ENCODE peak calls at places on chromosomes 2 and 18, in nine cellular contexts. One of them, this sample, is unnamed.

GRCh38 chr2:224870341-224870740 is 154.2 kb upstream of the CCDC195 start:
- DNase-seq in cardiac fibroblast: peak; percentile 43
- DNase-seq in lung: no peak
- DNase-seq in spleen: no peak
- DNase-seq in astrocyte of the spinal cord: peak; percentile 24
- DNase-seq in tibial artery: no peak
- DNase-seq in dorsolateral prefrontal cortex: no peak
- DNase-seq in PC-9: no peak
- DNase-seq in fibroblast of lung: peak; percentile 35
- DNase-seq in this sample: no peak

GRCh38 chr2:238816296-238816695 is 31.6 kb upstream of the TWIST2 start:
- DNase-seq in cardiac fibroblast: no peak
- DNase-seq in lung: no peak
- DNase-seq in spleen: no peak
- DNase-seq in astrocyte of the spinal cord: no peak
- DNase-seq in tibial artery: no peak
- DNase-seq in dorsolateral prefrontal cortex: no peak
- DNase-seq in PC-9: no peak
- DNase-seq in fibroblast of lung: no peak
- DNase-seq in this sample: no peak

GRCh38 chr2:105929506-105929905 is 184.8 kb downstream of the NCK2 start:
- DNase-seq in cardiac fibroblast: peak; percentile 25
- DNase-seq in lung: no peak
- DNase-seq in spleen: no peak
- DNase-seq in astrocyte of the spinal cord: no peak
- DNase-seq in tibial artery: no peak
- DNase-seq in dorsolateral prefrontal cortex: no peak
- DNase-seq in PC-9: no peak
- DNase-seq in fibroblast of lung: peak; percentile 5
- DNase-seq in this sample: no peak

GRCh38 chr2:177165103-177165583 is 47.5 kb upstream of the HNRNPA3 start:
- DNase-seq in cardiac fibroblast: peak; percentile 67
- DNase-seq in lung: no peak
- DNase-seq in spleen: no peak
- DNase-seq in astrocyte of the spinal cord: peak; percentile 64
- DNase-seq in tibial artery: peak; percentile 77
- DNase-seq in dorsolateral prefrontal cortex: no peak
- DNase-seq in PC-9: peak; percentile 31
- DNase-seq in fibroblast of lung: peak; percentile 49
- DNase-seq in this sample: no peak

GRCh38 chr2:10242451-10242850 is 60.3 kb upstream of the HPCAL1 start:
- DNase-seq in cardiac fibroblast: no peak
- DNase-seq in lung: no peak
- DNase-seq in spleen: peak; percentile 59
- DNase-seq in astrocyte of the spinal cord: no peak
- DNase-seq in tibial artery: peak; percentile 27
- DNase-seq in dorsolateral prefrontal cortex: no peak
- DNase-seq in PC-9: no peak
- DNase-seq in fibroblast of lung: no peak
- DNase-seq in this sample: no peak

GRCh38 chr2:27497288-27497627 is 619 bp downstream of the GCKR start:
- DNase-seq in cardiac fibroblast: no peak
- DNase-seq in lung: no peak
- DNase-seq in spleen: no peak
- DNase-seq in astrocyte of the spinal cord: no peak
- DNase-seq in tibial artery: no peak
- DNase-seq in dorsolateral prefrontal cortex: no peak
- DNase-seq in PC-9: no peak
- DNase-seq in fibroblast of lung: no peak
- DNase-seq in this sample: no peak

GRCh38 chr18:58378411-58378820 is 250.5 kb downstream of the ALPK2 start:
- DNase-seq in cardiac fibroblast: no peak
- DNase-seq in lung: no peak
- DNase-seq in spleen: no peak
- DNase-seq in astrocyte of the spinal cord: no peak
- DNase-seq in tibial artery: no peak
- DNase-seq in dorsolateral prefrontal cortex: no peak
- DNase-seq in PC-9: no peak
- DNase-seq in fibroblast of lung: no peak
- DNase-seq in this sample: no peak

GRCh38 chr2:129905664-129906081 is 73.8 kb upstream of the RAB6C start:
- DNase-seq in cardiac fibroblast: no peak
- DNase-seq in lung: no peak
- DNase-seq in spleen: no peak
- DNase-seq in astrocyte of the spinal cord: no peak
- DNase-seq in tibial artery: no peak
- DNase-seq in dorsolateral prefrontal cortex: no peak
- DNase-seq in PC-9: no peak
- DNase-seq in fibroblast of lung: no peak
- DNase-seq in this sample: no peak

GRCh38 chr2:157172239-157172638 is 85.3 kb upstream of the GALNT5 start:
- DNase-seq in cardiac fibroblast: peak; percentile 72
- DNase-seq in lung: no peak
- DNase-seq in spleen: no peak
- DNase-seq in astrocyte of the spinal cord: no peak
- DNase-seq in tibial artery: no peak
- DNase-seq in dorsolateral prefrontal cortex: no peak
- DNase-seq in PC-9: no peak
- DNase-seq in fibroblast of lung: peak; percentile 63
- DNase-seq in this sample: no peak

GRCh38 chr18:135045-135444 is 23.3 kb upstream of the USP14 start:
- DNase-seq in cardiac fibroblast: no peak
- DNase-seq in lung: no peak
- DNase-seq in spleen: no peak
- DNase-seq in astrocyte of the spinal cord: no peak
- DNase-seq in tibial artery: no peak
- DNase-seq in dorsolateral prefrontal cortex: no peak
- DNase-seq in PC-9: no peak
- DNase-seq in fibroblast of lung: no peak
- DNase-seq in this sample: no peak

GRCh38 chr2:120669121-120669952 is 66.3 kb upstream of the GLI2 start:
- DNase-seq in cardiac fibroblast: peak; percentile 31
- DNase-seq in lung: peak; percentile 63
- DNase-seq in spleen: no peak
- DNase-seq in astrocyte of the spinal cord: no peak
- DNase-seq in tibial artery: no peak
- DNase-seq in dorsolateral prefrontal cortex: no peak
- DNase-seq in PC-9: peak; percentile 87
- DNase-seq in fibroblast of lung: peak; percentile 71
- DNase-seq in this sample: peak; percentile 25

GRCh38 chr18:52287151-52287550 is 52.8 kb upstream of the DCC start:
- DNase-seq in cardiac fibroblast: no peak
- DNase-seq in lung: no peak
- DNase-seq in spleen: no peak
- DNase-seq in astrocyte of the spinal cord: peak; percentile 76
- DNase-seq in tibial artery: no peak
- DNase-seq in dorsolateral prefrontal cortex: no peak
- DNase-seq in PC-9: no peak
- DNase-seq in fibroblast of lung: peak; percentile 58
- DNase-seq in this sample: no peak

GRCh38 chr2:46072146-46072820 is 224.9 kb upstream of the EPAS1 start:
- DNase-seq in cardiac fibroblast: peak; percentile 38
- DNase-seq in lung: no peak
- DNase-seq in spleen: no peak
- DNase-seq in astrocyte of the spinal cord: peak; percentile 45
- DNase-seq in tibial artery: no peak
- DNase-seq in dorsolateral prefrontal cortex: no peak
- DNase-seq in PC-9: no peak
- DNase-seq in fibroblast of lung: peak; percentile 74
- DNase-seq in this sample: peak; percentile 53

GRCh38 chr2:156397229-156397628 is 39.0 kb upstream of the GPD2 start:
- DNase-seq in cardiac fibroblast: no peak
- DNase-seq in lung: no peak
- DNase-seq in spleen: no peak
- DNase-seq in astrocyte of the spinal cord: no peak
- DNase-seq in tibial artery: no peak
- DNase-seq in dorsolateral prefrontal cortex: no peak
- DNase-seq in PC-9: no peak
- DNase-seq in fibroblast of lung: no peak
- DNase-seq in this sample: no peak

GRCh38 chr18:70553245-70553960 is 264.6 kb downstream of the SOCS6 start:
- DNase-seq in cardiac fibroblast: no peak
- DNase-seq in lung: no peak
- DNase-seq in spleen: no peak
- DNase-seq in astrocyte of the spinal cord: no peak
- DNase-seq in tibial artery: no peak
- DNase-seq in dorsolateral prefrontal cortex: no peak
- DNase-seq in PC-9: no peak
- DNase-seq in fibroblast of lung: no peak
- DNase-seq in this sample: no peak

GRCh38 chr2:217340899-217341298 is 481.0 kb upstream of the TNP1 start:
- DNase-seq in cardiac fibroblast: no peak
- DNase-seq in lung: no peak
- DNase-seq in spleen: no peak
- DNase-seq in astrocyte of the spinal cord: no peak
- DNase-seq in tibial artery: no peak
- DNase-seq in dorsolateral prefrontal cortex: no peak
- DNase-seq in PC-9: no peak
- DNase-seq in fibroblast of lung: no peak
- DNase-seq in this sample: no peak

GRCh38 chr2:7430869-7431641 is 513.8 kb downstream of the RNF144A start:
- DNase-seq in cardiac fibroblast: no peak
- DNase-seq in lung: peak; percentile 63
- DNase-seq in spleen: peak; percentile 93
- DNase-seq in astrocyte of the spinal cord: peak; percentile 5
- DNase-seq in tibial artery: peak; percentile 74
- DNase-seq in dorsolateral prefrontal cortex: no peak
- DNase-seq in PC-9: no peak
- DNase-seq in fibroblast of lung: peak; percentile 15
- DNase-seq in this sample: no peak

GRCh38 chr2:128362186-128362888 is 43.7 kb upstream of the HS6ST1 start:
- DNase-seq in cardiac fibroblast: no peak
- DNase-seq in lung: no peak
- DNase-seq in spleen: no peak
- DNase-seq in astrocyte of the spinal cord: no peak
- DNase-seq in tibial artery: peak; percentile 58
- DNase-seq in dorsolateral prefrontal cortex: no peak
- DNase-seq in PC-9: no peak
- DNase-seq in fibroblast of lung: no peak
- DNase-seq in this sample: no peak

GRCh38 chr2:42450136-42450535 is 43.6 kb downstream of the KCNG3 start:
- DNase-seq in cardiac fibroblast: no peak
- DNase-seq in lung: no peak
- DNase-seq in spleen: no peak
- DNase-seq in astrocyte of the spinal cord: no peak
- DNase-seq in tibial artery: no peak
- DNase-seq in dorsolateral prefrontal cortex: no peak
- DNase-seq in PC-9: no peak
- DNase-seq in fibroblast of lung: peak; percentile 73
- DNase-seq in this sample: no peak

GRCh38 chr2:146455325-146455724 is 1389.5 kb upstream of the ACVR2A start:
- DNase-seq in cardiac fibroblast: no peak
- DNase-seq in lung: no peak
- DNase-seq in spleen: no peak
- DNase-seq in astrocyte of the spinal cord: no peak
- DNase-seq in tibial artery: no peak
- DNase-seq in dorsolateral prefrontal cortex: no peak
- DNase-seq in PC-9: no peak
- DNase-seq in fibroblast of lung: no peak
- DNase-seq in this sample: no peak

GRCh38 chr18:23927821-23928746 is 86.5 kb upstream of the TTC39C start:
- DNase-seq in cardiac fibroblast: no peak
- DNase-seq in lung: no peak
- DNase-seq in spleen: no peak
- DNase-seq in astrocyte of the spinal cord: no peak
- DNase-seq in tibial artery: no peak
- DNase-seq in dorsolateral prefrontal cortex: no peak
- DNase-seq in PC-9: no peak
- DNase-seq in fibroblast of lung: peak; percentile 58
- DNase-seq in this sample: peak; percentile 58

GRCh38 chr18:22346968-22347611 is 70.6 kb downstream of the CTAGE1 start:
- DNase-seq in cardiac fibroblast: peak; percentile 53
- DNase-seq in lung: peak; percentile 57
- DNase-seq in spleen: peak; percentile 88
- DNase-seq in astrocyte of the spinal cord: no peak
- DNase-seq in tibial artery: peak; percentile 89
- DNase-seq in dorsolateral prefrontal cortex: no peak
- DNase-seq in PC-9: peak; percentile 48
- DNase-seq in fibroblast of lung: peak; percentile 78
- DNase-seq in this sample: peak; percentile 61
- H3K4me3 ChIP-seq in cardiac fibroblast: peak overlapping the region; percentile 7
- H3K4me3 ChIP-seq in lung: no peak overlapping the region
- H3K4me3 ChIP-seq in spleen: peak overlapping the region; percentile 40
- H3K4me3 ChIP-seq in astrocyte of the spinal cord: no peak overlapping the region
- H3K4me3 ChIP-seq in tibial artery: peak overlapping the region; percentile 58
- H3K4me3 ChIP-seq in dorsolateral prefrontal cortex: no peak overlapping the region
- H3K4me3 ChIP-seq in PC-9: peak overlapping the region; percentile 60
- H3K4me3 ChIP-seq in fibroblast of lung: no peak overlapping the region
- H3K4me3 ChIP-seq in this sample: no peak overlapping the region

GRCh38 chr2:55161295-55162210 is 70.5 kb downstream of the CLHC1 start:
- DNase-seq in cardiac fibroblast: no peak
- DNase-seq in lung: peak; percentile 66
- DNase-seq in spleen: no peak
- DNase-seq in astrocyte of the spinal cord: no peak
- DNase-seq in tibial artery: no peak
- DNase-seq in dorsolateral prefrontal cortex: no peak
- DNase-seq in PC-9: no peak
- DNase-seq in fibroblast of lung: peak; percentile 32
- DNase-seq in this sample: no peak
- H3K4me3 ChIP-seq in cardiac fibroblast: no peak overlapping the region
- H3K4me3 ChIP-seq in lung: no peak overlapping the region
- H3K4me3 ChIP-seq in spleen: no peak overlapping the region
- H3K4me3 ChIP-seq in astrocyte of the spinal cord: no peak overlapping the region
- H3K4me3 ChIP-seq in tibial artery: no peak overlapping the region
- H3K4me3 ChIP-seq in dorsolateral prefrontal cortex: no peak overlapping the region
- H3K4me3 ChIP-seq in PC-9: no peak overlapping the region
- H3K4me3 ChIP-seq in fibroblast of lung: no peak overlapping the region
- H3K4me3 ChIP-seq in this sample: no peak overlapping the region

GRCh38 chr2:54579682-54580349 is 123.7 kb downstream of the SPTBN1 start:
- DNase-seq in cardiac fibroblast: no peak
- DNase-seq in lung: no peak
- DNase-seq in spleen: no peak
- DNase-seq in astrocyte of the spinal cord: no peak
- DNase-seq in tibial artery: no peak
- DNase-seq in dorsolateral prefrontal cortex: no peak
- DNase-seq in PC-9: no peak
- DNase-seq in fibroblast of lung: no peak
- DNase-seq in this sample: no peak
- H3K4me3 ChIP-seq in cardiac fibroblast: no peak overlapping the region
- H3K4me3 ChIP-seq in lung: no peak overlapping the region
- H3K4me3 ChIP-seq in spleen: no peak overlapping the region
- H3K4me3 ChIP-seq in astrocyte of the spinal cord: no peak overlapping the region
- H3K4me3 ChIP-seq in tibial artery: no peak overlapping the region
- H3K4me3 ChIP-seq in dorsolateral prefrontal cortex: no peak overlapping the region
- H3K4me3 ChIP-seq in PC-9: no peak overlapping the region
- H3K4me3 ChIP-seq in fibroblast of lung: no peak overlapping the region
- H3K4me3 ChIP-seq in this sample: no peak overlapping the region

DNA sequence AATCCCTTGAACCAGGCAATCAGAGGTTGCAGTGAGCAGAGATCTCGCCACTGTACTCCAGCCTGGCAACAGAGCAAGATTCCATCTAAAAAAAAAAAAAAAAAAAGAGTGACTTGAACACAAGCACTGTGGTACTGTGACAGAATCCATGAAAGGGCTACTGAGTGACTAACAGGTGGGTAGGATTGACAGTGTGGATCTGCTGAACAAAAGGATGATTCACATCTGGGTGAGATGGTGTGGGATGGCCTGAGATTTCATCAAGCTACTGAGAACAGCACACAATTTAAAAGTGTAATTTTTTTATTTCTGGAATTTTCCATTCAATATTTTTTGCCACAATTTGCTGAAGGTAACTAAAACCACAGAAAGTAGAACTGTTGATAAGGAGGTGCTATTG is 13.3 kb upstream of the SP3 start:
- DNase-seq in cardiac fibroblast: peak; percentile 41
- DNase-seq in lung: no peak
- DNase-seq in spleen: no peak
- DNase-seq in astrocyte of the spinal cord: no peak
- DNase-seq in tibial artery: no peak
- DNase-seq in dorsolateral prefrontal cortex: no peak
- DNase-seq in PC-9: no peak
- DNase-seq in fibroblast of lung: no peak
- DNase-seq in this sample: peak; percentile 6
- H3K4me3 ChIP-seq in cardiac fibroblast: no peak overlapping the region
- H3K4me3 ChIP-seq in lung: no peak overlapping the region
- H3K4me3 ChIP-seq in spleen: no peak overlapping the region
- H3K4me3 ChIP-seq in astrocyte of the spinal cord: no peak overlapping the region
- H3K4me3 ChIP-seq in tibial artery: no peak overlapping the region
- H3K4me3 ChIP-seq in dorsolateral prefrontal cortex: no peak overlapping the region
- H3K4me3 ChIP-seq in PC-9: no peak overlapping the region
- H3K4me3 ChIP-seq in fibroblast of lung: no peak overlapping the region
- H3K4me3 ChIP-seq in this sample: no peak overlapping the region

This sample was measured in SJSA1.